ENCODE peak calls at places on chromosomes 3 and 15, in ten cellular contexts. P, R, T, W, M, B, E, X, L and O are unnamed samples.

GRCh38 chr3:183122257-183122932 is 23.1 kb upstream of the MCCC1 start:
- DNase-seq in P (peak; percentile 73), R (peak; percentile 28), T (peak; percentile 60), W (no peak), M (peak; percentile 61), B (no peak), E (peak; percentile 65), X (no peak), L (no peak), O (peak; percentile 65)

GRCh38 chr3:14451844-14452533 is 49.6 kb downstream of the SLC6A6 start:
- DNase-seq in P (peak; percentile 81), R (no peak), T (peak; percentile 96), W (no peak), M (no peak), B (peak; percentile 26), E (no peak), X (no peak), L (peak; percentile 92), O (peak; percentile 99)

GRCh38 chr3:120497318-120497717 is 46.5 kb upstream of the FSTL1 start:
- DNase-seq in P (peak; percentile 49), R (peak; percentile 85), T (peak; percentile 98), W (no peak), M (no peak), B (no peak), E (no peak), X (no peak), L (no peak), O (peak; percentile 97)

GRCh38 chr15:45162771-45163507 is 24.8 kb downstream of the SHF start:
- DNase-seq in P (peak; percentile 93), R (peak; percentile 95), T (peak; percentile 80), W (peak; percentile 96), M (peak; percentile 87), B (peak; percentile 93), E (peak; percentile 88), X (peak; percentile 27), L (peak; percentile 83), O (peak; percentile 84)

GRCh38 chr3:185330644-185331043 is 32.3 kb upstream of the MAP3K13 start:
- DNase-seq in P (no peak), R (peak; percentile 45), T (no peak), W (no peak), M (no peak), B (no peak), E (no peak), X (no peak), L (no peak), O (no peak)

GRCh38 chr3:113485161-113485609 is 29.8 kb downstream of the SPICE1 start:
- DNase-seq in P (no peak), R (no peak), T (no peak), W (no peak), M (no peak), B (no peak), E (no peak), X (no peak), L (no peak), O (no peak)

GRCh38 chr3:51945031-51945840 is 3.1 kb downstream of the PARP3 start:
- DNase-seq in P (no peak), R (no peak), T (no peak), W (no peak), M (no peak), B (no peak), E (no peak), X (no peak), L (no peak), O (no peak)

GRCh38 chr15:59200560-59200959 is 6.1 kb upstream of the LDHAL6B start:
- DNase-seq in P (no peak), R (no peak), T (peak; percentile 61), W (no peak), M (no peak), B (no peak), E (no peak), X (no peak), L (no peak), O (peak; percentile 58)

GRCh38 chr15:78685157-78685830 is 44.3 kb upstream of the CHRNB4 start:
- DNase-seq in P (no peak), R (no peak), T (no peak), W (no peak), M (no peak), B (peak; percentile 47), E (no peak), X (no peak), L (no peak), O (no peak)